ENCODE peak calls at places on chromosomes 2 and 18, in five cellular contexts. H is endothelial cell, G is GM12865, T is neural progenitor cell, N is fibroblast of villous mesenchyme. F is an unnamed sample.

GRCh38 chr2:54084600-54084999 is 30.8 kb upstream of the ACYP2 start:
- DNase-seq in H (peak), G (no peak), T (no peak), N (peak), F (peak)

GRCh38 chr18:533995-534601 is 33.6 kb upstream of the COLEC12 start:
- DNase-seq in G (no peak), N (no peak), T (no peak), H (no peak), F (no peak)

GRCh38 chr2:62727259-62727867 is 21.9 kb downstream of the EHBP1 start:
- DNase-seq in T (no peak), H (no peak), N (no peak), G (peak), F (no peak)

GRCh38 chr2:8412082-8412481 is 269.8 kb upstream of the ID2 start:
- DNase-seq in T (no peak), N (no peak), G (no peak), H (no peak), F (no peak)

GRCh38 chr2:109402180-109402579 is 211.6 kb downstream of the SEPTIN10 start:
- DNase-seq in N (no peak), G (no peak), T (no peak), H (no peak), F (no peak)

GRCh38 chr18:59271606-59272220 is 1.5 kb downstream of the RAX start:
- DNase-seq in G (no peak), H (no peak), N (no peak), T (peak), F (no peak)

GRCh38 chr2:17228461-17228860 is 289.8 kb downstream of the RAD51AP2 start:
- DNase-seq in G (no peak), T (no peak), N (peak), H (no peak), F (no peak)

GRCh38 chr18:2471523-2471922 is 99.8 kb downstream of the METTL4 start:
- DNase-seq in G (peak), T (no peak), H (no peak), N (no peak), F (no peak)

GRCh38 chr18:62586148-62586774 is 63.4 kb downstream of the ZCCHC2 start:
- DNase-seq in G (peak), H (peak), T (peak), N (peak), F (peak)

GRCh38 chr18:63321291-63321690 is 1.7 kb upstream of the BCL2 start:
- DNase-seq in N (no peak), G (no peak), T (no peak), H (no peak), F (no peak)

GRCh38 chr2:153311432-153311831 is 167.1 kb downstream of the RPRM start:
- DNase-seq in G (no peak), T (no peak), H (no peak), N (no peak), F (no peak)

GRCh38 chr2:103387888-103388287 is 626.1 kb downstream of the TMEM182 start:
- DNase-seq in T (no peak), N (no peak), H (no peak), G (no peak), F (no peak)

GRCh38 chr2:200795044-200795443 is 16.7 kb upstream of the BZW1 start:
- DNase-seq in N (peak), T (peak), G (no peak), H (no peak), F (peak)

GRCh38 chr2:183541766-183542165 is 417.5 kb downstream of the NUP35 start:
- DNase-seq in N (peak), T (no peak), G (no peak), H (no peak), F (no peak)

GRCh38 chr2:183037660-183038340 is 457 bp downstream of the NCKAP1 start:
- DNase-seq in N (peak), H (peak), T (peak), G (peak), F (no peak)

GRCh38 chr2:70664525-70664924 is 103.5 kb downstream of the ADD2 start:
- DNase-seq in H (no peak), N (no peak), T (no peak), G (peak), F (no peak)

GRCh38 chr2:239252433-239253200 is 148.2 kb downstream of the HDAC4 start:
- DNase-seq in H (no peak), G (no peak), T (no peak), N (peak), F (peak)

DNA sequence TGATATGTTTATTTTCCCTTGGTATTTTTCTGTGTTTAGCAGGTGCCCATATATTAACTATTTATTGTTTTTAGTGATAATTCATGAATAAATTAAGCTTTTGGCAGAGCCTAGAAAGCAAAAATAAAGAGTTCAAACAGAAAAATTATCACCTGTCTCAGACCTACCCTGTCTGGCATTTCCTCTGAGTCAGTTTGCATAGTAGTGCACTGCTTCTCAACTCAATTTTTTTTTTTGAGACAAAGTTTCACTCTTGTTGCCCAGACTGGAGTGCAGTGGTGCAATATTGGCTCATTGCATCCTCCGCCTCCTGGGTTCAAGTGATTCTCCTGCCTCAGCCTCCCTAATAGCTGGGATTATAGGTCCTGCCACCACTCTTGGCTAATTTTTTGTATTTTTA is 793.9 kb downstream of the SUCLG1 start:
- DNase-seq in N (no peak), T (no peak), G (no peak), H (no peak), F (peak)
- TF ChIP-seq CTCF in N (no peak), T (no peak), G (no peak), H (no peak), F (no peak)

GRCh38 chr18:70376914-70377258 is 88.0 kb downstream of the SOCS6 start:
- DNase-seq in N (no peak), G (no peak), H (no peak), T (no peak), F (no peak)
- TF ChIP-seq CTCF in N (no peak), G (no peak), H (no peak), T (no peak), F (no peak)

DNA sequence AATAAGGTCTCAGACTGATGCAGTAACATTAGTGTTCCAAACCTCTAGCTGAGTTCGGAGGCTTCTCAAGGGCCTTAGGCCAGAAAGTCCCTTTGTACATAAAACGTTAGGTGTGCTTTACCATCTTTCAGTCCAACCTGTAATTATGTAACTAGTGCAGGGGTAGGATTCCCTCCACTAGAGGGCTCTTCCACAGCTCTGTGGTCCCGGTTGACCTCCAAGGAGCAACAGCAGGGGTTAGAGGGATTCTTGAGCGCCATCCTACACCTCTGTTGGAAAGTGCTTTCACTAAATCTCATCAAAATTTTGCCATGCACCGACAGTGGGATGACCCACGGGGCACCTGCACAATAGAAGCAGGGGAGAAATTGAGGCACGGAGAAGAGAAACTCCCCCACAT is 155.8 kb upstream of the LRP1B start:
- DNase-seq in T (peak), N (no peak), H (peak), G (peak), F (no peak)
- TF ChIP-seq CTCF in T (peak), N (no peak), H (peak), G (peak), F (no peak)

GRCh38 chr2:85602476-85603234 is at the start of gene TMEM150A:
- DNase-seq in H (peak), N (peak), T (peak), G (peak), F (peak)
- TF ChIP-seq CTCF in H (peak), N (peak), T (peak), G (peak), F (no peak)

GRCh38 chr2:108034843-108035242 is 48.5 kb downstream of the SLC5A7 start:
- DNase-seq in H (no peak), N (no peak), T (no peak), G (no peak), F (no peak)
- TF ChIP-seq CTCF in H (no peak), N (no peak), T (peak), G (peak), F (no peak)

GRCh38 chr2:130930740-130931659 is 94.3 kb downstream of the ARHGEF4 start:
- DNase-seq in H (no peak), G (no peak), T (no peak), N (no peak), F (no peak)
- TF ChIP-seq CTCF in H (no peak), G (no peak), T (no peak), N (no peak), F (no peak)